ENCODE peak calls at places on chromosomes 16 and 17, in ten cellular contexts. M is left cardiac atrium; P is activated naive CD8-positive, alpha-beta T cell treated with anti-CD3 and anti-CD28 coated beads, Interleukin-2, amount 50 U/mL, for 16 hours; H is stimulated activated naive CD8-positive, alpha-beta T cell treated with anti-CD3 and anti-CD28 coated beads, Interleukin-15, Interleukin-2, amounts not matched to agents 100 U/mL and 50 U/mL, for 24 hours; X is activated T-cell treated with anti-CD3 and anti-CD28 coated beads, Interleukin-2, amount 50 U/mL, for 1 hour; I is thoracic aorta; D is CMK; V is left lung; C is stimulated activated CD8-positive, alpha-beta memory T cell treated with anti-CD3 and anti-CD28 coated beads, Interleukin-2, amount 100 ng/mL, for 1 hour; W is A549. K is an unnamed sample.

GRCh38 chr16:27407158-27407557 is 5.2 kb downstream of the IL21R start:
- DNase-seq in M (no peak), P (no peak), H (no peak), X (no peak), I (no peak), D (no peak), V (no peak), C (no peak), W (no peak), K (no peak)

GRCh38 chr17:28737770-28738679 is 5.8 kb upstream of the TRAF4 start:
- DNase-seq in M (no peak), P (no peak), H (peak; percentile 31), X (no peak), I (no peak), D (no peak), V (no peak), C (no peak), W (no peak), K (no peak)

GRCh38 chr16:2022723-2023097 is 3.1 kb downstream of the NPW start:
- DNase-seq in M (no peak), P (no peak), H (no peak), X (no peak), I (no peak), D (no peak), V (no peak), C (no peak), W (peak; percentile 84), K (no peak)

GRCh38 chr17:78128616-78129384 is at the start of gene TMC6:
- DNase-seq in M (peak; percentile 61), P (no peak), H (peak; percentile 75), X (peak; percentile 75), I (no peak), D (peak; percentile 83), V (peak; percentile 83), C (peak; percentile 55), W (peak; percentile 74), K (peak; percentile 22)

GRCh38 chr17:2438823-2439222 is 38.0 kb upstream of the MNT start:
- DNase-seq in M (no peak), P (no peak), H (no peak), X (no peak), I (no peak), D (no peak), V (no peak), C (no peak), W (no peak), K (no peak)

GRCh38 chr17:43125967-43126910 is 1.1 kb upstream of the BRCA1 start:
- DNase-seq in M (peak; percentile 22), P (no peak), H (peak; percentile 10), X (peak; percentile 28), I (no peak), D (peak; percentile 65), V (no peak), C (no peak), W (no peak), K (peak; percentile 9)

GRCh38 chr17:4501295-4501949 is 2.7 kb downstream of the SPNS2 start:
- DNase-seq in M (no peak), P (no peak), H (no peak), X (no peak), I (no peak), D (peak; percentile 68), V (peak; percentile 61), C (no peak), W (no peak), K (no peak)

GRCh38 chr16:8936421-8936820 is 27.3 kb downstream of the USP7 start:
- DNase-seq in M (no peak), P (peak; percentile 66), H (peak; percentile 82), X (peak; percentile 78), I (no peak), D (no peak), V (no peak), C (peak; percentile 58), W (peak; percentile 69), K (peak; percentile 33)

GRCh38 chr17:68314916-68315535 is 23.7 kb downstream of the ARSG start:
- DNase-seq in M (peak; percentile 42), P (no peak), H (no peak), X (no peak), I (no peak), D (no peak), V (peak; percentile 39), C (no peak), W (no peak), K (no peak)

GRCh38 chr17:57243171-57243622 is 13.1 kb upstream of the MSI2 start:
- DNase-seq in M (peak; percentile 68), P (peak; percentile 37), H (peak; percentile 80), X (peak; percentile 82), I (no peak), D (peak; percentile 37), V (peak; percentile 59), C (peak; percentile 62), W (peak; percentile 88), K (peak; percentile 68)

GRCh38 chr17:12985431-12986285 is 32.2 kb downstream of the ELAC2 start:
- DNase-seq in M (no peak), P (no peak), H (no peak), X (no peak), I (no peak), D (no peak), V (no peak), C (no peak), W (no peak), K (no peak)

GRCh38 chr17:68705331-68706166 is 104.4 kb upstream of the FAM20A start:
- DNase-seq in M (no peak), P (no peak), H (no peak), X (no peak), I (no peak), D (no peak), V (no peak), C (no peak), W (no peak), K (no peak)

GRCh38 chr17:28471531-28472342 is 1.7 kb upstream of the SLC13A2 start:
- DNase-seq in M (no peak), P (no peak), H (no peak), X (no peak), I (no peak), D (no peak), V (no peak), C (no peak), W (no peak), K (no peak)

GRCh38 chr17:62565817-62566216 is 61.7 kb upstream of the MRC2 start:
- DNase-seq in M (no peak), P (no peak), H (no peak), X (no peak), I (no peak), D (no peak), V (no peak), C (no peak), W (peak; percentile 42), K (no peak)

K was measured in NCI-H460.